ENCODE peak calls at places on chromosomes 1 and 21, in ten cellular contexts. X is NCI-H1092; V is stimulated activated CD4-positive, alpha-beta T cell treated with anti-CD3 and anti-CD28 coated beads, TNF-alpha, amount 100 ng/mL, for 1 hour; A is posterior cingulate gyrus; N is stimulated activated CD8-positive, alpha-beta memory T cell treated with anti-CD3 and anti-CD28 coated beads, Interleukin-15, amount 100 ng/mL, for 24 hours; L is LoVo; W is ovary; H is T-helper 22 cell; G is NB4; Q is pancreas. E is an unnamed sample.

GRCh38 chr1:51063121-51063520 is 38.9 kb upstream of the C1orf185 start:
- DNase-seq in X (no peak), V (no peak), A (no peak), N (no peak), L (peak; percentile 63), W (no peak), H (no peak), G (no peak), Q (no peak), E (no peak)

GRCh38 chr1:30085814-30086770 is 637.3 kb downstream of the MATN1 start:
- DNase-seq in X (peak; percentile 28), V (no peak), A (peak; percentile 60), N (peak; percentile 14), L (no peak), W (peak; percentile 69), H (no peak), G (peak; percentile 48), Q (no peak), E (peak; percentile 15)

GRCh38 chr1:26025517-26025916 is 3.9 kb downstream of the EXTL1 start:
- DNase-seq in X (no peak), V (no peak), A (no peak), N (no peak), L (no peak), W (no peak), H (no peak), G (no peak), Q (no peak), E (no peak)

GRCh38 chr1:166083887-166084286 is 82.9 kb downstream of the FAM78B start:
- DNase-seq in X (no peak), V (no peak), A (no peak), N (no peak), L (no peak), W (no peak), H (no peak), G (no peak), Q (no peak), E (no peak)

GRCh38 chr1:119711804-119712341 is at the start of gene PHGDH:
- DNase-seq in X (peak; percentile 79), V (no peak), A (peak; percentile 53), N (peak; percentile 26), L (peak; percentile 90), W (peak; percentile 72), H (no peak), G (peak; percentile 91), Q (peak; percentile 83), E (peak; percentile 70)

GRCh38 chr1:23810818-23811420 is 10.4 kb upstream of the GALE start:
- DNase-seq in X (peak; percentile 31), V (no peak), A (peak; percentile 39), N (no peak), L (no peak), W (no peak), H (no peak), G (peak; percentile 91), Q (no peak), E (peak; percentile 29)

GRCh38 chr1:22602060-22602740 is 34.2 kb upstream of the C1QA start:
- DNase-seq in X (no peak), V (no peak), A (no peak), N (no peak), L (no peak), W (no peak), H (no peak), G (no peak), Q (no peak), E (no peak)

GRCh38 chr1:207227131-207227630 is 94.3 kb upstream of the CD55 start:
- DNase-seq in X (no peak), V (no peak), A (no peak), N (no peak), L (no peak), W (no peak), H (no peak), G (no peak), Q (no peak), E (no peak)

GRCh38 chr1:51622455-51622913 is 5.6 kb downstream of the OSBPL9 start:
- DNase-seq in X (peak; percentile 9), V (no peak), A (no peak), N (no peak), L (peak; percentile 92), W (no peak), H (no peak), G (peak; percentile 89), Q (no peak), E (no peak)

GRCh38 chr1:26020941-26021646 is 481 bp upstream of the EXTL1 start:
- DNase-seq in X (no peak), V (no peak), A (no peak), N (no peak), L (no peak), W (no peak), H (no peak), G (no peak), Q (no peak), E (no peak)

GRCh38 chr1:110212165-110213142 is 2.3 kb downstream of the KCNC4 start:
- DNase-seq in X (peak; percentile 74), V (no peak), A (peak; percentile 31), N (no peak), L (no peak), W (peak; percentile 42), H (no peak), G (no peak), Q (peak; percentile 79), E (no peak)

GRCh38 chr1:63262148-63262770 is 60.1 kb upstream of the FOXD3 start:
- DNase-seq in X (no peak), V (no peak), A (no peak), N (no peak), L (no peak), W (no peak), H (no peak), G (no peak), Q (no peak), E (no peak)

GRCh38 chr1:212655668-212656440 is 43.8 kb downstream of the BATF3 start:
- DNase-seq in X (no peak), V (no peak), A (no peak), N (no peak), L (no peak), W (no peak), H (no peak), G (no peak), Q (no peak), E (no peak)

GRCh38 chr1:225931270-225932129 is 7.5 kb upstream of the PYCR2 start:
- DNase-seq in X (no peak), V (no peak), A (no peak), N (no peak), L (no peak), W (no peak), H (no peak), G (no peak), Q (no peak), E (no peak)

GRCh38 chr21:31278511-31279155 is 65.4 kb downstream of the TIAM1 start:
- DNase-seq in X (no peak), V (no peak), A (no peak), N (no peak), L (no peak), W (no peak), H (no peak), G (no peak), Q (no peak), E (no peak)

GRCh38 chr21:43793243-43793642 is 3.9 kb downstream of the RRP1 start:
- DNase-seq in X (no peak), V (no peak), A (no peak), N (no peak), L (no peak), W (no peak), H (no peak), G (no peak), Q (no peak), E (no peak)

GRCh38 chr1:220962031-220962751 is 82.9 kb downstream of the HLX start:
- DNase-seq in X (no peak), V (no peak), A (no peak), N (no peak), L (no peak), W (no peak), H (no peak), G (peak; percentile 7), Q (no peak), E (no peak)

GRCh38 chr1:154624756-154625643 is 17.0 kb upstream of the ADAR start:
- DNase-seq in X (no peak), V (no peak), A (no peak), N (no peak), L (no peak), W (no peak), H (no peak), G (no peak), Q (no peak), E (no peak)

GRCh38 chr1:22295396-22295795 is 152.5 kb upstream of the WNT4 start:
- DNase-seq in X (no peak), V (no peak), A (no peak), N (no peak), L (no peak), W (no peak), H (no peak), G (no peak), Q (no peak), E (no peak)

GRCh38 chr1:82160036-82160435 is 359.3 kb downstream of the ADGRL2 start:
- DNase-seq in X (no peak), V (no peak), A (no peak), N (no peak), L (no peak), W (no peak), H (no peak), G (no peak), Q (no peak), E (no peak)

GRCh38 chr1:101105877-101106276 is 80.3 kb upstream of the DPH5 start:
- DNase-seq in X (no peak), V (no peak), A (no peak), N (no peak), L (no peak), W (no peak), H (no peak), G (no peak), Q (no peak), E (no peak)

GRCh38 chr1:156160744-156161181 is 7.4 kb downstream of the SEMA4A start:
- DNase-seq in X (peak; percentile 76), V (peak; percentile 25), A (peak; percentile 74), N (peak; percentile 53), L (no peak), W (peak; percentile 87), H (peak; percentile 64), G (no peak), Q (peak; percentile 81), E (peak; percentile 75)

GRCh38 chr1:248800459-248800858 is 25.3 kb downstream of the SH3BP5L start:
- DNase-seq in X (no peak), V (no peak), A (no peak), N (no peak), L (no peak), W (no peak), H (no peak), G (no peak), Q (no peak), E (no peak)

GRCh38 chr1:117339866-117340357 is 27.3 kb upstream of the MAN1A2 start:
- DNase-seq in X (no peak), V (no peak), A (no peak), N (no peak), L (no peak), W (no peak), H (no peak), G (peak; percentile 51), Q (no peak), E (no peak)

GRCh38 chr21:29453511-29453910 is 154.8 kb downstream of the BACH1 start:
- DNase-seq in X (no peak), V (no peak), A (no peak), N (no peak), L (no peak), W (no peak), H (no peak), G (peak; percentile 9), Q (no peak), E (no peak)

GRCh38 chr1:18907021-18907913 is 4.9 kb upstream of the ALDH4A1 start:
- DNase-seq in X (peak; percentile 76), V (no peak), A (peak; percentile 52), N (no peak), L (peak; percentile 62), W (peak; percentile 76), H (peak; percentile 29), G (peak; percentile 73), Q (no peak), E (peak; percentile 79)

GRCh38 chr1:8816306-8816705 is 1.1 kb downstream of the RERE start:
- DNase-seq in X (no peak), V (no peak), A (no peak), N (no peak), L (no peak), W (no peak), H (no peak), G (no peak), Q (no peak), E (no peak)

GRCh38 chr1:181101581-181102226 is 13.2 kb downstream of the IER5 start:
- DNase-seq in X (peak; percentile 48), V (no peak), A (no peak), N (no peak), L (no peak), W (no peak), H (no peak), G (no peak), Q (no peak), E (no peak)